ENCODE peak calls at places on chromosomes 7 and 10, in four cellular contexts. X is IMR-90, H is transverse colon, U is body of pancreas. M is an unnamed sample.

GRCh38 chr10:118571123-118571522 is 24.3 kb downstream of the PRLHR start:
- DNase-seq in U (peak), H (no peak), X (no peak), M (no peak)

GRCh38 chr10:99845837-99846382 is 63.5 kb downstream of the ABCC2 start:
- DNase-seq in H (peak), X (peak), U (peak), M (peak)

GRCh38 chr7:7183061-7183832 is 903 bp downstream of the C1GALT1 start:
- DNase-seq in H (peak), U (peak), X (no peak), M (peak)

GRCh38 chr10:102113956-102114857 is 6.0 kb downstream of the LDB1 start:
- DNase-seq in X (no peak), U (peak), H (peak), M (peak)

GRCh38 chr7:139452948-139453672 is 30.4 kb downstream of the KLRG2 start:
- DNase-seq in U (no peak), X (peak), H (no peak), M (no peak)

GRCh38 chr10:78566216-78567135 is 502.3 kb upstream of the ZMIZ1 start:
- DNase-seq in X (no peak), U (no peak), H (no peak), M (no peak)

GRCh38 chr7:22173884-22174573 is 182.9 kb downstream of the RAPGEF5 start:
- DNase-seq in H (no peak), U (peak), X (no peak), M (no peak)

GRCh38 chr7:156064921-156065386 is 252.7 kb upstream of the SHH start:
- DNase-seq in X (peak), U (no peak), H (no peak), M (no peak)

GRCh38 chr10:78185693-78186055 is 152.0 kb downstream of the RPS24 start:
- DNase-seq in H (no peak), U (no peak), X (no peak), M (no peak)

GRCh38 chr7:47601119-47601880 is 19.4 kb upstream of the TNS3 start:
- DNase-seq in H (no peak), U (no peak), X (peak), M (no peak)

GRCh38 chr7:26681819-26682418 is 182.5 kb downstream of the SKAP2 start:
- DNase-seq in U (no peak), X (peak), H (no peak), M (peak)

GRCh38 chr10:114520453-114520852 is 116.2 kb upstream of the AFAP1L2 start:
- DNase-seq in H (no peak), U (peak), X (peak), M (no peak)

GRCh38 chr7:44133295-44133694 is 7.8 kb downstream of the MYL7 start:
- DNase-seq in X (no peak), U (no peak), H (no peak), M (no peak)

GRCh38 chr10:46220872-46221538 is 65.8 kb upstream of the ANTXRL start:
- DNase-seq in U (no peak), H (no peak), X (no peak), M (no peak)

GRCh38 chr7:133310232-133310852 is 57.5 kb downstream of the EXOC4 start:
- DNase-seq in U (peak), X (peak), H (no peak), M (peak)

GRCh38 chr7:159139639-159140038 is 5.0 kb downstream of the VIPR2 start:
- DNase-seq in U (no peak), X (no peak), H (no peak), M (no peak)

GRCh38 chr10:49598164-49598856 is 11.8 kb upstream of the SLC18A3 start:
- DNase-seq in X (no peak), U (no peak), H (no peak), M (no peak)

GRCh38 chr10:83982812-83983211 is 156.5 kb upstream of the GHITM start:
- DNase-seq in U (no peak), X (no peak), H (no peak), M (no peak)

GRCh38 chr10:68501691-68502090 is 25.6 kb downstream of the SLC25A16 start:
- DNase-seq in X (no peak), H (no peak), U (no peak), M (no peak)

DNA sequence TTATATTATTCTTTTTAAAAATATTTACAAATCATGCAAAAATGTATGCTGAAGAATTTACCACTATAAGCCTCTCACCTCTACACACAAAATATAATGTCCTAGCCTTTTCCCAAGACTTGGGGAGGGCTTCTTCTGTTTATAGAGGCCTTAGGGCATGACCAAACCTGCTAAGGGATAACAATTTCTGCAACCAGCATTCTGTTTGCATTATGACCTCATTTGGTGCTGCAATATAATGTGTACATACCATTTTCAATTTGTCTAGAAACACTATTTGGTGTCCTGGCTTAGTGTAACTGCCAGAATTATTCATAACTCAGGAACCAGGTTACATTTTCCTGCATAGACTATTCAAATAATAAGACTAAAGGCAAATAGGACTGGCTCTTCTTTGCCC is 446.6 kb upstream of the SORCS1 start:
- DNase-seq in X (no peak), H (no peak), U (no peak), M (no peak)
- TF ChIP-seq POLR2A in X (no peak), H (no peak), U (no peak), M (no peak)

GRCh38 chr10:52229271-52229931 is 84.7 kb upstream of the DKK1 start:
- DNase-seq in X (peak), U (no peak), H (no peak), M (no peak)

GRCh38 chr10:52228556-52228955 is 85.5 kb upstream of the DKK1 start:
- DNase-seq in X (no peak), U (no peak), H (no peak), M (no peak)

GRCh38 chr10:52232561-52233350 is 81.3 kb upstream of the DKK1 start:
- DNase-seq in X (no peak), H (peak), U (peak), M (no peak)
- H3K27ac ChIP-seq in X (no peak), H (peak), U (peak), M (no peak)

GRCh38 chr10:133378251-133379096 is 588 bp upstream of the PAOX start:
- DNase-seq in X (peak), H (peak), U (peak), M (peak)

GRCh38 chr10:133379801-133380666 is 972 bp downstream of the PAOX start:
- DNase-seq in U (no peak), H (no peak), X (no peak), M (no peak)

GRCh38 chr10:133381041-133381440 is 2.0 kb downstream of the PAOX start:
- DNase-seq in X (no peak), H (no peak), U (no peak), M (no peak)

GRCh38 chr10:133377818-133378250 is 1.2 kb upstream of the PAOX start:
- DNase-seq in H (no peak), U (no peak), X (no peak), M (no peak)

DNA sequence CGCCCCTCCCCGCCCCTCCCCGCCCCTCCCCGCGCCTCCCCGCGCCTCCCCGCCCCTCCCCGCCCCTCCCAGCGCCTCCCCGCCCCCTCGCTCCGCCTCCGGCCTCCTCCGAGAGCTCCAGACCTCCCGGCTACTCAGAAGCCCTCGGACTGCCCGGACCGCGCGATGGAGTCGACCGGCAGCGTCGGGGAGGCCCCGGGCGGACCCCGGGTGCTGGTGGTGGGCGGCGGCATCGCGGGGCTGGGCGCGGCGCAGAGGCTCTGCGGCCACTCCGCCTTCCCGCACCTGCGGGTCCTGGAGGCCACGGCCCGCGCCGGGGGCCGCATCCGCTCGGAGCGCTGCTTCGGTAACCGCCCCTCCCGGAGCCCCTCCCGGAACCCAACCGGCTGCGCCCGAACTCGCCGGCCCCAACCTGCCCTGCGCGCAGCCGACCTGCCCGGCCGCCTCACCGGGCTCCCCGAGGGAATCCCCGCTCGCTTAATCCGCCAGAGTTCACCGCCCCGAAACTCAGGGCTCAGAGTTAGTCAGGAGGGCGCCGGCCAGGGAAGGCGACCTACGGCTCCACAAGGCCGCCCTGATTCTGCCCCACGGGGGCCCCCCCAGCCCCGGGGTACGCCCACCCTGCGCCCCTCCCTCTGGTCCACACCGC is at the start of gene PAOX:
- DNase-seq in U (peak), X (peak), H (peak), M (peak)
- TF ChIP-seq POLR2A in U (peak), X (no peak), H (peak), M (peak)

DNA sequence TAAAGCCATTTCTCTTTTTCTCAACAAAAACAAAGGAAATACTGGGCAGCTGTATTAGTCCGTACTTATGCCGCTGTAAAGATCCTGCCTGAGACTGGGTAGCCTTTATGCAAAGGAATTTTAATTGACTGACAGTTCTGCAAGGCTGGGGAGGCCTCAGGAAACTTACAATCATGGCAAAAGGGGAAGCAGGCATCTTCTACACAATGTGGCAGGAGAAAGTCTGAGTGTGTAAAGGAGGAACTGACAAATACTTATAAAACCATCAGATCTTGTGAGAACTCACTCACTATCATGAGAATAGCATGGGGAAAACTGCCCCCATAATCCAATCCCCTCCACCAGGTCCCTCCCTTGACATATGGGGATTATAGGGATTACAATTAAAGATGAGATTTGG is 264.3 kb downstream of the SEMA3A start:
- DNase-seq in X (no peak), U (no peak), H (no peak), M (no peak)
- H3K27ac ChIP-seq in X (no peak), U (no peak), H (no peak), M (no peak)

GRCh38 chr7:134316539-134317344 is at the start of gene SLC35B4:
- DNase-seq in H (peak), U (peak), X (peak), M (peak)
- TF ChIP-seq POLR2A in H (peak), U (no peak), X (no peak), M (peak)

GRCh38 chr10:104122273-104123107 is 519 bp downstream of the SFR1 start:
- DNase-seq in U (peak), X (peak), H (no peak), M (no peak)
- H3K27ac ChIP-seq in U (peak), X (peak), H (peak), M (peak)

DNA sequence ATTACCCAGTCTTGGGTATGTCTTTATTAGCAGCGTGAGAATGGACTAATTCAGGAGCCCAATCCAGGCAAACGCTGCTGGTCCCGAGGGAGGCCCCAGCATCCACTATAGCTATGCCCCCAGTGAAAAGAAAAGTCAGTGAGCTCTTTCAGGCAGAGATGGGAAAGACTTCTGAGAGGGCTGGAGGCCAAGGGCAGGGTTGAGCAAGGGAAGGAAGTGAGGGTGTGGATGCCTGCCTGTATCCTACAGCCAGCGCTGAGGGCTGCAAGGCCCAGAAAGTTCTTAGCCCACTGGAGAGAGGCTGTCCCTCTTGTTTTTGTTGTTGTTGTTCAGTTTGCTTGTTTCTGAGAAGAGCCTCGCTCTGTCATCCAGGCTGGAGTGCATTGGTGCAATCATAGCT is 261.6 kb downstream of the ZEB1 start:
- DNase-seq in U (no peak), X (no peak), H (no peak), M (no peak)
- TF ChIP-seq POLR2A in U (no peak), X (no peak), H (no peak), M (no peak)